ENCODE peak calls at places on chromosomes 12 and 14, in six cellular contexts. U is SK-N-SH; I is H54; Y is pancreas; T is ACHN; N is activated CD8-positive, alpha-beta memory T cell treated with anti-CD3 and anti-CD28 coated beads for 4 hours. R is an unnamed sample.
A peak's percentile ranks its signal among the peaks of the same experiment; 100 is the strongest.

GRCh38 chr14:89620436-89620835 is 203.4 kb upstream of the FOXN3 start:
- DNase-seq in U (no peak), I (no peak), Y (no peak), T (no peak), N (no peak), R (no peak)

GRCh38 chr14:33564774-33565630 is 385.9 kb downstream of the EGLN3 start:
- DNase-seq in U (no peak), I (peak; percentile 23), Y (no peak), T (peak; percentile 57), N (no peak), R (peak; percentile 98)

GRCh38 chr12:21637985-21638891 is 19.4 kb downstream of the LDHB start:
- DNase-seq in U (no peak), I (no peak), Y (no peak), T (no peak), N (no peak), R (no peak)

GRCh38 chr14:101223147-101223546 is 319.6 kb upstream of the RTL1 start:
- DNase-seq in U (no peak), I (no peak), Y (no peak), T (no peak), N (no peak), R (no peak)

GRCh38 chr14:99937475-99938244 is 127.6 kb upstream of the EVL start:
- DNase-seq in U (no peak), I (no peak), Y (no peak), T (no peak), N (no peak), R (no peak)

GRCh38 chr14:33642080-33642479 is 308.8 kb downstream of the EGLN3 start:
- DNase-seq in U (no peak), I (no peak), Y (no peak), T (no peak), N (no peak), R (no peak)

GRCh38 chr14:63867926-63868921 is 15.4 kb downstream of the SYNE2 start:
- DNase-seq in U (no peak), I (no peak), Y (no peak), T (no peak), N (no peak), R (peak; percentile 46)

GRCh38 chr14:60195179-60195810 is 30.1 kb upstream of the DHRS7 start:
- DNase-seq in U (no peak), I (no peak), Y (no peak), T (no peak), N (no peak), R (no peak)

GRCh38 chr14:54572316-54572715 is 5.4 kb downstream of the SAMD4A start:
- DNase-seq in U (peak; percentile 34), I (no peak), Y (no peak), T (peak; percentile 53), N (no peak), R (peak; percentile 65)

GRCh38 chr12:69309461-69309860 is 38.7 kb upstream of the LYZ start:
- DNase-seq in U (no peak), I (no peak), Y (no peak), T (no peak), N (no peak), R (no peak)

GRCh38 chr12:113439606-113440030 is 17.4 kb downstream of the SDSL start:
- DNase-seq in U (peak; percentile 80), I (no peak), Y (peak; percentile 27), T (peak; percentile 60), N (no peak), R (peak; percentile 68)

GRCh38 chr14:65075628-65076325 is 26.5 kb downstream of the MAX start:
- DNase-seq in U (no peak), I (no peak), Y (no peak), T (no peak), N (no peak), R (no peak)

GRCh38 chr14:104277416-104278213 is 139.2 kb downstream of the KIF26A start:
- DNase-seq in U (no peak), I (no peak), Y (no peak), T (no peak), N (no peak), R (no peak)

GRCh38 chr12:121033625-121034349 is 5.3 kb downstream of the OASL start:
- DNase-seq in U (no peak), I (peak; percentile 55), Y (no peak), T (peak; percentile 80), N (peak; percentile 25), R (no peak)

GRCh38 chr14:102654298-102654697 is 61.8 kb downstream of the RCOR1 start:
- DNase-seq in U (no peak), I (no peak), Y (no peak), T (no peak), N (no peak), R (no peak)

GRCh38 chr14:35708072-35708471 is 101.0 kb downstream of the RALGAPA1 start:
- DNase-seq in U (no peak), I (no peak), Y (no peak), T (no peak), N (no peak), R (no peak)

GRCh38 chr12:64304571-64304970 is 82.5 kb upstream of the KICS2 start:
- DNase-seq in U (no peak), I (no peak), Y (no peak), T (peak; percentile 60), N (no peak), R (no peak)

GRCh38 chr12:3071107-3071506 is 6.1 kb upstream of the TSPAN9 start:
- DNase-seq in U (no peak), I (no peak), Y (peak; percentile 34), T (no peak), N (no peak), R (no peak)

GRCh38 chr12:28223853-28224252 is 33.6 kb downstream of the CCDC91 start:
- DNase-seq in U (no peak), I (no peak), Y (no peak), T (no peak), N (no peak), R (no peak)

GRCh38 chr12:71475280-71475679 is 35.7 kb downstream of the LGR5 start:
- DNase-seq in U (no peak), I (no peak), Y (no peak), T (no peak), N (no peak), R (no peak)

GRCh38 chr12:117774986-117775775 is 193.6 kb downstream of the KSR2 start:
- DNase-seq in U (no peak), I (no peak), Y (no peak), T (no peak), N (no peak), R (peak; percentile 66)

GRCh38 chr12:62934799-62935674 is at the start of gene PPM1H:
- DNase-seq in U (peak; percentile 83), I (peak; percentile 80), Y (peak; percentile 91), T (peak; percentile 72), N (no peak), R (peak; percentile 63)

GRCh38 chr14:57822081-57822480 is 43.8 kb downstream of the SLC35F4 start:
- DNase-seq in U (no peak), I (no peak), Y (no peak), T (no peak), N (no peak), R (no peak)

GRCh38 chr14:98433436-98433835 is 838.6 kb downstream of the BCL11B start:
- DNase-seq in U (no peak), I (no peak), Y (no peak), T (no peak), N (no peak), R (no peak)

GRCh38 chr12:13940466-13940865 is 40.9 kb downstream of the GRIN2B start:
- DNase-seq in U (no peak), I (no peak), Y (peak; percentile 52), T (peak; percentile 78), N (no peak), R (no peak)

GRCh38 chr12:11875414-11875935 is 195.3 kb upstream of the BCL2L14 start:
- DNase-seq in U (no peak), I (no peak), Y (no peak), T (no peak), N (no peak), R (peak; percentile 56)

GRCh38 chr14:61280092-61280525 is 1.0 kb downstream of the TMEM30B start:
- DNase-seq in U (peak; percentile 23), I (no peak), Y (no peak), T (no peak), N (no peak), R (no peak)

GRCh38 chr12:114395755-114396152 is 10.2 kb downstream of the TBX5 start:
- DNase-seq in U (no peak), I (no peak), Y (no peak), T (no peak), N (no peak), R (no peak)

GRCh38 chr14:75418779-75419768 is 8.7 kb upstream of the JDP2 start:
- DNase-seq in U (no peak), I (no peak), Y (no peak), T (peak; percentile 33), N (no peak), R (no peak)

GRCh38 chr12:4274960-4275868 is 1.7 kb downstream of the CCND2 start:
- DNase-seq in U (no peak), I (no peak), Y (no peak), T (peak; percentile 61), N (no peak), R (peak; percentile 11)

GRCh38 chr12:6817662-6818157 is 3.9 kb upstream of the GPR162 start:
- DNase-seq in U (no peak), I (no peak), Y (no peak), T (no peak), N (no peak), R (no peak)

GRCh38 chr12:84148335-84148734 is 764.3 kb downstream of the SLC6A15 start:
- DNase-seq in U (no peak), I (no peak), Y (no peak), T (no peak), N (no peak), R (no peak)

GRCh38 chr14:101220921-101221510 is 317.5 kb upstream of the RTL1 start:
- DNase-seq in U (no peak), I (no peak), Y (no peak), T (no peak), N (no peak), R (no peak)

GRCh38 chr12:125228519-125229260 is 163.5 kb downstream of the AACS start:
- DNase-seq in U (no peak), I (no peak), Y (no peak), T (no peak), N (no peak), R (no peak)